ENCODE peak calls at places on chromosome 20, in nine cellular contexts. G is HL-60, C is K562, V is GM12865, R is neural crest cell, U is progenitor cell of endocrine pancreas, J is BJ, E is endothelial cell, K is fibroblast of mammary gland. A is an unnamed sample.

GRCh38 chr20:21548390-21549035 is 34.6 kb upstream of the NKX2-2 start:
- DNase-seq in K (no peak), V (peak; percentile 69), J (no peak), R (no peak), G (no peak), C (no peak), U (no peak), E (no peak), A (no peak)

GRCh38 chr20:35264755-35265154 is 13.2 kb downstream of the MMP24OS start:
- DNase-seq in U (no peak), J (no peak), C (no peak), G (no peak), E (peak; percentile 58), V (no peak), R (no peak), K (no peak), A (no peak)

GRCh38 chr20:63829943-63830820 is 882 bp downstream of the ZBTB46 start:
- DNase-seq in C (no peak), V (no peak), G (no peak), U (no peak), J (no peak), K (no peak), R (no peak), E (no peak), A (no peak)

GRCh38 chr20:63498950-63499332 is at the start of gene EEF1A2:
- DNase-seq in J (no peak), V (no peak), C (peak; percentile 85), K (no peak), R (no peak), G (no peak), E (no peak), U (peak; percentile 23), A (no peak)

GRCh38 chr20:11389188-11389587 is 528.5 kb upstream of the BTBD3 start:
- DNase-seq in R (no peak), U (no peak), V (no peak), J (no peak), K (no peak), C (no peak), E (no peak), G (no peak), A (no peak)

GRCh38 chr20:63940071-63940471 is 16.1 kb downstream of the UCKL1 start:
- DNase-seq in K (no peak), G (no peak), R (no peak), C (no peak), V (no peak), E (no peak), U (no peak), J (no peak), A (no peak)

GRCh38 chr20:46746972-46747371 is 37.5 kb downstream of the SLC2A10 start:
- DNase-seq in V (no peak), K (peak; percentile 36), E (no peak), R (no peak), U (no peak), C (no peak), G (no peak), J (no peak), A (no peak)

GRCh38 chr20:43579861-43580793 is 10.6 kb upstream of the IFT52 start:
- DNase-seq in R (no peak), U (no peak), G (no peak), J (no peak), V (no peak), C (no peak), K (no peak), E (no peak), A (no peak)

GRCh38 chr20:235891-236290 is 8.8 kb downstream of the DEFB129 start:
- DNase-seq in C (no peak), G (no peak), J (no peak), K (peak; percentile 7), E (no peak), V (no peak), R (no peak), U (no peak), A (no peak)

GRCh38 chr20:21529863-21530262 is 16.0 kb upstream of the NKX2-2 start:
- DNase-seq in C (no peak), R (no peak), E (no peak), K (no peak), V (peak; percentile 27), U (no peak), G (no peak), J (no peak), A (no peak)

GRCh38 chr20:41734506-41734945 is 116.3 kb upstream of the CHD6 start:
- DNase-seq in J (no peak), C (peak; percentile 76), E (peak; percentile 47), R (peak; percentile 52), U (peak; percentile 38), V (peak; percentile 42), G (peak; percentile 17), K (peak; percentile 48), A (no peak)

GRCh38 chr20:57211949-57212889 is 54.2 kb downstream of the BMP7 start:
- DNase-seq in E (peak; percentile 31), C (no peak), K (peak; percentile 84), V (no peak), U (no peak), G (no peak), R (peak; percentile 51), J (no peak), A (peak; percentile 45)

GRCh38 chr20:497979-498378 is 35.6 kb upstream of the TBC1D20 start:
- DNase-seq in R (no peak), V (no peak), J (no peak), U (no peak), K (no peak), E (no peak), G (no peak), C (no peak), A (no peak)

GRCh38 chr20:873875-874607 is 40.5 kb downstream of the FAM110A start:
- DNase-seq in K (no peak), U (no peak), R (no peak), C (no peak), J (no peak), G (no peak), E (no peak), V (peak; percentile 18), A (no peak)

GRCh38 chr20:59705651-59706101 is 101.3 kb downstream of the PHACTR3 start:
- DNase-seq in V (no peak), G (no peak), E (no peak), R (no peak), J (no peak), C (no peak), K (no peak), U (no peak), A (no peak)

GRCh38 chr20:13862245-13862644 is 77.4 kb downstream of the NDUFAF5 start:
- DNase-seq in R (no peak), G (no peak), J (no peak), C (no peak), K (no peak), E (no peak), U (no peak), V (no peak), A (no peak)

DNA sequence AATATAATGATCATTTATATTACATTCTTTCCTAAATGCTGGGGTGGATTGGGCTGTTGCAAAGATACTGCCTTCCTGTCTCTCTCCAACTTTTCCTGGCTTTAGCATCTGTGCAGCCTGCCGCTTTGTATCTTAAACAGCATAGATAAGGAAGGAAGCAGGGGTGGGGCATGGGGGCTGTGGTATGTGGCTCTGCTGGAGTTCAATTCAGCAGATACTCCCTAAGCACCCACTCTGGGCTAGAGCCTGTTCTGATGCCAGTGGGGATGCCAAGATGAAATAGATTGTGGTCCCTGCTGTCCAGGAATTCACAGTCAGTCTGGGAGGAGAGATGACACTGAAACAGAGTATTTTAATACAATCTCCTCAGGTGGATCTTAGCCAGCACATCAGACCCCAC is 56.8 kb downstream of the EIF2S2 start:
- DNase-seq in U (no peak), E (no peak), K (no peak), V (no peak), C (peak; percentile 34), R (no peak), J (no peak), G (no peak), A (no peak)
- TF ChIP-seq CTCF in U (no peak), E (no peak), K (no peak), V (no peak), C (no peak), R (no peak), J (no peak), G (no peak), A (no peak)

GRCh38 chr20:32155017-32155965 is 45.8 kb downstream of the TM9SF4 start:
- DNase-seq in V (peak; percentile 45), E (peak; percentile 63), K (peak; percentile 90), J (peak; percentile 59), R (peak; percentile 35), U (no peak), G (peak; percentile 29), C (peak; percentile 32), A (peak; percentile 7)
- TF ChIP-seq CTCF in V (peak; percentile 27), E (no peak), K (no peak), J (peak; percentile 14), R (peak; percentile 59), U (peak; percentile 62), G (no peak), C (peak; percentile 68), A (peak; percentile 54)

GRCh38 chr20:49821850-49822249 is 9.2 kb downstream of the SLC9A8 start:
- DNase-seq in J (no peak), R (no peak), G (no peak), U (no peak), E (no peak), C (no peak), V (no peak), K (peak; percentile 53), A (no peak)

GRCh38 chr20:49823152-49823847 is 10.7 kb downstream of the SLC9A8 start:
- DNase-seq in G (no peak), C (no peak), K (no peak), J (no peak), U (no peak), R (no peak), E (no peak), V (peak; percentile 68), A (no peak)

GRCh38 chr20:49821381-49821780 is 8.8 kb downstream of the SLC9A8 start:
- DNase-seq in R (no peak), V (no peak), K (no peak), E (no peak), C (no peak), J (no peak), U (no peak), G (no peak), A (no peak)

GRCh38 chr20:49824206-49824605 is 11.6 kb downstream of the SLC9A8 start:
- DNase-seq in C (no peak), G (no peak), K (no peak), U (no peak), J (no peak), E (no peak), R (no peak), V (no peak), A (peak; percentile 31)

GRCh38 chr20:49825521-49826033 is 12.9 kb downstream of the SLC9A8 start:
- DNase-seq in V (no peak), U (no peak), K (no peak), C (no peak), E (no peak), G (no peak), R (no peak), J (no peak), A (no peak)
- TF ChIP-seq CTCF in V (no peak), U (no peak), K (no peak), C (peak; percentile 29), E (no peak), G (no peak), R (no peak), J (no peak), A (no peak)

DNA sequence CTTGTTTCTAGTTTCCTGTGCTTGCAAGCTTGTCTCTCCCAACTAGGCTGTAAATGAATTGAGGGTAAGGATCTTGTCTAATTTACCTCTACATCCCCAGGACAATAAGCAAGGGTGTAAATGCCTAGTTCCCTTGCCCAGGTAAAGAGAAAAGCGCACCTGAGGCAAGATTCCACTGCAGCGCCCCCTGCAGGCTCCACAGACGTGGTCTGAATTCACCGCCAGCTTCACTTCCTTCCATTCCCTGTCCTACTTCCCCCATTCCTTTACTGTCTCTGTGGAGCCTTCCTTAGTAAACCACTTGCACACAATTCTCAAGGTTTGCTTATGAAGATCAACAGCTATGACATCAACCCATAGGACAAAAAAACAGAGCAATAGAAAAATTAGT is 42.3 kb downstream of the ANKEF1 start:
- DNase-seq in J (no peak), E (peak; percentile 12), K (no peak), U (no peak), G (no peak), C (peak; percentile 8), R (no peak), V (peak; percentile 14), A (no peak)
- TF ChIP-seq CTCF in J (peak; percentile 22), E (peak; percentile 68), K (peak; percentile 31), U (peak; percentile 53), G (no peak), C (no peak), R (peak; percentile 44), V (peak; percentile 48), A (peak; percentile 48)

A was measured in retinal pigment epithelial cell.